ENCODE peak calls at places on chromosome 5, in eight cellular contexts. K is mucosa of gallbladder, R is GM12891, Q is breast epithelium, L is NCI-H2029 treated with DMSO at 0.1 percent for 48 hours, H is NCI-H460, F is T1000, Z is T-helper 1 cell. Y is an unnamed sample.

GRCh38 chr5:9971301-9971700 is 278.4 kb downstream of the ATPSCKMT start:
- DNase-seq in Q (no peak), R (no peak), Z (no peak), H (no peak), K (no peak), L (no peak), F (no peak), Y (no peak)

GRCh38 chr5:126003309-126003708 is 419.9 kb upstream of the GRAMD2B start:
- DNase-seq in Z (no peak), H (no peak), L (no peak), R (no peak), F (no peak), K (no peak), Q (no peak), Y (no peak)

GRCh38 chr5:150645070-150645700 is 4.7 kb downstream of the SYNPO start:
- DNase-seq in L (no peak), K (peak; percentile 66), Q (peak; percentile 61), Z (no peak), R (no peak), H (peak; percentile 58), F (peak; percentile 79), Y (no peak)

GRCh38 chr5:79236970-79237734 is 1.2 kb downstream of the JMY start:
- DNase-seq in R (peak; percentile 38), H (peak; percentile 4), Z (peak; percentile 17), F (no peak), L (no peak), K (peak; percentile 24), Q (peak; percentile 29), Y (no peak)

GRCh38 chr5:172789687-172790495 is 18.9 kb upstream of the DUSP1 start:
- DNase-seq in K (no peak), R (no peak), Q (no peak), L (no peak), H (no peak), F (no peak), Z (no peak), Y (no peak)

GRCh38 chr5:18091758-18092157 is 457.5 kb downstream of the TAF11L14 start:
- DNase-seq in K (no peak), R (no peak), L (no peak), F (no peak), Z (no peak), H (no peak), Q (no peak), Y (no peak)

GRCh38 chr5:147450596-147450995 is 59.3 kb downstream of the DPYSL3 start:
- DNase-seq in F (no peak), Z (no peak), K (no peak), Q (no peak), L (no peak), R (no peak), H (no peak), Y (no peak)

GRCh38 chr5:173035904-173036707 is 20.0 kb upstream of the CREBRF start:
- DNase-seq in R (no peak), F (no peak), H (no peak), K (no peak), Q (no peak), Z (no peak), L (no peak), Y (no peak)

GRCh38 chr5:93819666-93820065 is 78.3 kb upstream of the POU5F2 start:
- DNase-seq in L (no peak), K (no peak), Q (no peak), R (no peak), Z (no peak), H (no peak), F (no peak), Y (no peak)

GRCh38 chr5:39138892-39139291 is 64.7 kb upstream of the RICTOR start:
- DNase-seq in L (no peak), R (no peak), Z (no peak), Q (no peak), H (peak; percentile 45), F (no peak), K (no peak), Y (no peak)

GRCh38 chr5:171371326-171371725 is 16.3 kb upstream of the NPM1 start:
- DNase-seq in F (no peak), L (no peak), K (no peak), H (no peak), Q (no peak), R (no peak), Z (no peak), Y (no peak)

GRCh38 chr5:138444078-138444773 is 5.4 kb downstream of the REEP2 start:
- DNase-seq in Z (no peak), F (no peak), Q (no peak), H (no peak), L (no peak), K (no peak), R (no peak), Y (no peak)